ENCODE peak calls at places on chromosomes 6 and 20, in five cellular contexts. J, U, V, W and G are unnamed samples.

GRCh38 chr6:3276174-3277167 is 17.7 kb downstream of the PSMG4 start:
- DNase-seq in W (no peak), V (no peak), U (no peak), J (no peak), G (no peak)

GRCh38 chr6:108446629-108447150 is 114.0 kb upstream of the FOXO3 start:
- DNase-seq in V (no peak), U (no peak), W (no peak), J (no peak), G (no peak)

GRCh38 chr6:125824946-125825786 is 34.4 kb downstream of the NCOA7 start:
- DNase-seq in J (no peak), V (no peak), W (no peak), U (no peak), G (no peak)

GRCh38 chr20:21099653-21100589 is 6.2 kb downstream of the LINC00237 start:
- DNase-seq in W (no peak), V (no peak), J (no peak), U (peak; percentile 45), G (no peak)

GRCh38 chr6:84411060-84411629 is 183.7 kb upstream of the CEP162 start:
- DNase-seq in U (no peak), J (peak; percentile 66), W (no peak), V (peak; percentile 83), G (peak; percentile 58)

GRCh38 chr6:3918474-3918873 is 69.3 kb downstream of the FAM50B start:
- DNase-seq in U (no peak), V (no peak), W (no peak), J (no peak), G (no peak)

GRCh38 chr20:25273541-25274358 is 25.9 kb downstream of the PYGB start:
- DNase-seq in W (no peak), U (no peak), J (no peak), V (no peak), G (no peak)

GRCh38 chr6:41072836-41073202 is at the start of gene NFYA:
- DNase-seq in U (no peak), J (no peak), W (no peak), V (peak; percentile 100), G (no peak)

GRCh38 chr6:3306848-3307247 is 48.1 kb downstream of the PSMG4 start:
- DNase-seq in J (no peak), W (no peak), U (no peak), V (no peak), G (no peak)

GRCh38 chr20:62887147-62887859 is 25.7 kb upstream of the TCFL5 start:
- DNase-seq in U (peak; percentile 37), V (peak; percentile 94), W (peak; percentile 40), J (peak; percentile 39), G (no peak)

GRCh38 chr20:24100370-24101011 is 111.9 kb upstream of the GGTLC1 start:
- DNase-seq in J (peak; percentile 86), U (peak; percentile 52), V (peak; percentile 51), W (peak; percentile 70), G (peak; percentile 30)

GRCh38 chr6:157386454-157386853 is 5.5 kb downstream of the ZDHHC14 start:
- DNase-seq in J (no peak), U (no peak), W (no peak), V (no peak), G (no peak)

GRCh38 chr6:15389759-15390723 is 144.2 kb downstream of the JARID2 start:
- DNase-seq in U (peak; percentile 46), J (peak; percentile 49), W (peak; percentile 16), V (peak; percentile 74), G (no peak)

GRCh38 chr6:154615483-154616025 is 105.1 kb upstream of the CNKSR3 start:
- DNase-seq in U (no peak), V (peak; percentile 93), J (peak; percentile 72), W (peak; percentile 74), G (peak; percentile 88)

GRCh38 chr6:134787261-134787871 is 162.5 kb downstream of the ALDH8A1 start:
- DNase-seq in V (peak; percentile 36), J (peak; percentile 73), U (no peak), W (no peak), G (peak; percentile 9)

GRCh38 chr20:57663241-57663640 is 43.0 kb upstream of the ZBP1 start:
- DNase-seq in V (no peak), J (no peak), W (no peak), U (no peak), G (no peak)

GRCh38 chr6:137286368-137286767 is 67.2 kb upstream of the IFNGR1 start:
- DNase-seq in J (no peak), U (no peak), W (no peak), V (no peak), G (no peak)

GRCh38 chr6:95547043-95547442 is 30.3 kb upstream of the MANEA start:
- DNase-seq in V (no peak), U (no peak), W (no peak), J (no peak), G (no peak)

GRCh38 chr20:56200456-56200855 is 48.1 kb upstream of the MC3R start:
- DNase-seq in W (no peak), U (no peak), J (peak; percentile 6), V (no peak), G (no peak)

GRCh38 chr6:170462366-170463020 is 90.6 kb downstream of the PSMB1 start:
- DNase-seq in J (no peak), V (no peak), U (no peak), W (no peak), G (no peak)

GRCh38 chr6:151998784-151999183 is 191.3 kb downstream of the ESR1 start:
- DNase-seq in U (no peak), J (peak; percentile 3), V (no peak), W (no peak), G (no peak)

GRCh38 chr20:62721511-62722197 is 13.0 kb downstream of the NTSR1 start:
- DNase-seq in U (no peak), J (no peak), V (no peak), W (no peak), G (no peak)

GRCh38 chr20:44809380-44810060 is 826 bp downstream of the RIMS4 start:
- DNase-seq in W (no peak), V (no peak), U (no peak), J (no peak), G (no peak)

GRCh38 chr20:14709439-14709838 is 372.0 kb upstream of the FLRT3 start:
- DNase-seq in V (no peak), U (no peak), W (no peak), J (peak; percentile 93), G (no peak)

GRCh38 chr6:169838291-169839028 is 87.0 kb downstream of the ERMARD start:
- DNase-seq in U (no peak), J (no peak), W (no peak), V (no peak), G (no peak)

GRCh38 chr6:2132416-2132815 is 113.0 kb downstream of the GMDS start:
- DNase-seq in W (peak; percentile 39), J (peak; percentile 85), U (no peak), V (peak; percentile 17), G (peak; percentile 5)

GRCh38 chr6:168188974-168189678 is 110.1 kb upstream of the FRMD1 start:
- DNase-seq in U (no peak), V (no peak), J (no peak), W (no peak), G (no peak)

GRCh38 chr6:6230286-6230685 is 90.2 kb downstream of the F13A1 start:
- DNase-seq in J (no peak), U (no peak), W (no peak), V (no peak), G (no peak)

GRCh38 chr6:45930419-45931059 is 85.1 kb downstream of the CLIC5 start:
- DNase-seq in U (peak; percentile 30), W (peak; percentile 65), V (peak; percentile 68), J (peak; percentile 82), G (peak; percentile 40)

GRCh38 chr20:36604952-36605308 is 649 bp upstream of the RAB5IF start:
- DNase-seq in W (peak; percentile 54), V (no peak), J (no peak), U (no peak), G (peak; percentile 11)

GRCh38 chr6:39076993-39077535 is 28.5 kb downstream of the GLP1R start:
- DNase-seq in V (no peak), W (no peak), J (no peak), U (no peak), G (no peak)

GRCh38 chr20:63846128-63846771 is 15.0 kb upstream of the ABHD16B start:
- DNase-seq in J (peak; percentile 49), U (no peak), V (peak; percentile 47), W (peak; percentile 74), G (peak; percentile 58)

GRCh38 chr20:36407196-36407733 is 101.1 kb downstream of the DLGAP4 start:
- DNase-seq in U (no peak), W (no peak), V (no peak), J (peak; percentile 7), G (no peak)

GRCh38 chr6:144265390-144265789 is 19.7 kb upstream of the UTRN start:
- DNase-seq in W (peak; percentile 44), V (peak; percentile 51), U (no peak), J (peak; percentile 82), G (peak; percentile 52)

GRCh38 chr6:161435426-161436065 is 161.7 kb upstream of the AGPAT4 start:
- DNase-seq in J (no peak), U (no peak), W (no peak), V (peak; percentile 28), G (peak; percentile 23)

GRCh38 chr6:38460216-38460615 is 179.5 kb downstream of the BTBD9 start:
- DNase-seq in V (peak; percentile 72), U (no peak), J (peak; percentile 40), W (no peak), G (no peak)

GRCh38 chr20:32477594-32478512 is 107.3 kb downstream of the NOL4L start:
- DNase-seq in V (no peak), J (no peak), U (no peak), W (no peak), G (no peak)

GRCh38 chr6:152110878-152111820 is 303.7 kb downstream of the ESR1 start:
- DNase-seq in J (no peak), V (peak; percentile 78), U (no peak), W (peak; percentile 31), G (no peak)

GRCh38 chr6:142088858-142089216 is 43.9 kb upstream of the GJE1 start:
- DNase-seq in U (no peak), V (peak; percentile 48), J (peak; percentile 17), W (peak; percentile 12), G (peak; percentile 5)
- H3K4me3 ChIP-seq in U (no peak overlapping the region), V (no peak overlapping the region), J (no peak overlapping the region), W (no peak overlapping the region), G (no peak overlapping the region)

DNA sequence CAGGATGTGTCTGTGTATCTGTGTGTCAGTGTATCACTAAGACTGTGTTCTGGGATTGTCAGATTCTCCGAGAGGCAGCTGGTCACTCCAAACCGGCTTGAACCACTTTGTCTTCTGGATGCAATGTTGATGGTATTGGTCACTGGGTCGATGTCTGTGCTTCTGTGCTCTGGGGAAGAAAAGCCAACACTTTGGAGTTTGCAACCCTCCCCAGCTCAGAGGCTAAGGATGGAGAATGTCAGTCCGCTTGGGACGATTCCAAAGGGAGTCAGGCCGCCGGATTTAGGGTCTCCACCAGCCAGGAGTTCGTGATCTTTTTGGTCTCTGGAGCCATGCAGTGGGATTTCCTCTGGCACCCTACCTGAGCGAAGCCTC is 5.2 kb downstream of the MAFB start:
- DNase-seq in W (no peak), U (no peak), V (no peak), J (no peak), G (no peak)
- H3K9me3 ChIP-seq in W (no peaks in the 10 kb centered on the region), U (no peaks in the 10 kb centered on the region), V (no peaks in the 10 kb centered on the region), J (no peaks in the 10 kb centered on the region), G (no peaks in the 10 kb centered on the region)

GRCh38 chr6:113779656-113780055 is 77.5 kb upstream of the MARCKS start:
- DNase-seq in V (no peak), W (no peak), U (no peak), J (no peak), G (no peak)
- H3K4me3 ChIP-seq in V (no peak overlapping the region), W (no peak overlapping the region), U (no peak overlapping the region), J (no peak overlapping the region), G (no peak overlapping the region)

GRCh38 chr6:149923327-149923986 is 536 bp upstream of the RAET1G start:
- DNase-seq in J (no peak), V (no peak), W (no peak), U (no peak), G (no peak)
- H3K9me3 ChIP-seq in J (no peaks in the 10 kb centered on the region), V (no peaks in the 10 kb centered on the region), W (no peaks in the 10 kb centered on the region), U (no peaks in the 10 kb centered on the region), G (no peaks in the 10 kb centered on the region)